ENCODE peak calls at places on chromosome 3, in six cellular contexts. One of them, this sample, is unnamed.

GRCh38 chr3:161531930-161532329 is 35.3 kb downstream of the OTOL1 start:
- DNase-seq in mesenchymal stem cell: no peak
- DNase-seq in H9: no peak
- DNase-seq in IMR-90: no peak
- DNase-seq in neuronal stem cell: no peak
- DNase-seq in trophoblast cell: no peak
- DNase-seq in this sample: no peak

GRCh38 chr3:141767062-141767461 is 3.9 kb downstream of the GRK7 start:
- DNase-seq in IMR-90: no peak
- DNase-seq in H9: no peak
- DNase-seq in neuronal stem cell: no peak
- DNase-seq in mesenchymal stem cell: no peak
- DNase-seq in trophoblast cell: no peak
- DNase-seq in this sample: no peak

GRCh38 chr3:127822166-127822835 is at the start of gene MGLL:
- DNase-seq in trophoblast cell: peak; percentile 89
- DNase-seq in mesenchymal stem cell: peak; percentile 76
- DNase-seq in H9: no peak
- DNase-seq in neuronal stem cell: peak; percentile 23
- DNase-seq in IMR-90: peak; percentile 50
- DNase-seq in this sample: peak; percentile 60

GRCh38 chr3:44030690-44031344 is 210.9 kb upstream of the TOPAZ1 start:
- DNase-seq in mesenchymal stem cell: no peak
- DNase-seq in neuronal stem cell: no peak
- DNase-seq in IMR-90: no peak
- DNase-seq in H9: no peak
- DNase-seq in trophoblast cell: no peak
- DNase-seq in this sample: no peak

GRCh38 chr3:194369522-194370279 is at the start of gene LRRC15:
- DNase-seq in IMR-90: peak; percentile 71
- DNase-seq in mesenchymal stem cell: peak; percentile 81
- DNase-seq in H9: peak; percentile 76
- DNase-seq in trophoblast cell: peak; percentile 85
- DNase-seq in neuronal stem cell: peak; percentile 41
- DNase-seq in this sample: no peak

GRCh38 chr3:128768471-128768870 is 42.5 kb downstream of the RAB7A start:
- DNase-seq in IMR-90: no peak
- DNase-seq in mesenchymal stem cell: no peak
- DNase-seq in trophoblast cell: no peak
- DNase-seq in H9: no peak
- DNase-seq in neuronal stem cell: no peak
- DNase-seq in this sample: no peak

GRCh38 chr3:117885046-117885445 is 1149.6 kb downstream of the IGSF11 start:
- DNase-seq in IMR-90: no peak
- DNase-seq in trophoblast cell: no peak
- DNase-seq in mesenchymal stem cell: no peak
- DNase-seq in H9: no peak
- DNase-seq in neuronal stem cell: no peak
- DNase-seq in this sample: no peak

GRCh38 chr3:194592798-194593752 is 40.1 kb downstream of the TMEM44 start:
- DNase-seq in mesenchymal stem cell: peak; percentile 99
- DNase-seq in IMR-90: peak; percentile 100
- DNase-seq in H9: no peak
- DNase-seq in trophoblast cell: peak; percentile 58
- DNase-seq in neuronal stem cell: no peak
- DNase-seq in this sample: no peak

DNA sequence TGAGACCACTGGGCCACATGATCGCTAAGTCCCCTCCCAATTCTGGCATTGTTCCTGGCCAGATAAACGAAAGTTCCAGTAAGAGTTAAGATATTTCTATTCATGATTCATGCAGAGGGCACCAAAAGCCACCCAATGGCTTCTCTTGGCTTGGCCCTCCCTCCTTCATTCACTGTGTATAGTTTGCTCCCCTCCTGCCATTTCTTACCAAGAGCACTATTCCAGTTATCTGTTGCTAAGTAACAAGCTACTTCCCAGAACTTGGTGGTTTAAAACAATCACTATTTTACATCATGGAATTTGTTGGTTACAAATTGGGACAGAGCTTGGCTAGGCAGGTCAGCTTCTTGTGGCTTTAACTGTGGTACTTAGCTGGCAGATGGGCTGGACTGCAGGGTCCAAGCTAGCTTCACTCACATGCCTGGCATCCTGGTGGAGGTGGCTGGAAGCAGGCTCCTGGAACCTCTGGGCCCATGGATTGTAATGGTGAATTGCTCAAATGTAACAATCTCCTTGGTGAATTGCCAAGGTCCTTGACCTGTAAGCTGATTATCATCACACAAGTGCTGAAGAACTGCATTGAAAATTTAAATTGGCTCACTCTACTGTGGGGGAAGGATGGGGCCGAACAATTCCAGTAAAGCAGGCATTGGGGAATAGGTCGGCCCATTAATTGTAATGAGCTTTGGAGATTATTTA is 16.6 kb downstream of the EAF1 start:
- DNase-seq in neuronal stem cell: no peak
- DNase-seq in mesenchymal stem cell: peak; percentile 23
- DNase-seq in H9: no peak
- DNase-seq in IMR-90: peak; percentile 25
- DNase-seq in trophoblast cell: no peak
- DNase-seq in this sample: no peak
- H3K14ac ChIP-seq in neuronal stem cell: no peak overlapping the region
- H3K14ac ChIP-seq in mesenchymal stem cell: no peak overlapping the region
- H3K14ac ChIP-seq in H9: no peak overlapping the region
- H3K14ac ChIP-seq in IMR-90: no peak overlapping the region
- H3K14ac ChIP-seq in trophoblast cell: no peak overlapping the region
- H3K14ac ChIP-seq in this sample: no peak overlapping the region

GRCh38 chr3:23981955-23982354 is 36.9 kb downstream of the NR1D2 start:
- DNase-seq in IMR-90: no peak
- DNase-seq in H9: peak; percentile 70
- DNase-seq in trophoblast cell: no peak
- DNase-seq in neuronal stem cell: no peak
- DNase-seq in mesenchymal stem cell: no peak
- DNase-seq in this sample: peak; percentile 54

GRCh38 chr3:23981136-23981535 is 36.0 kb downstream of the NR1D2 start:
- DNase-seq in mesenchymal stem cell: no peak
- DNase-seq in neuronal stem cell: no peak
- DNase-seq in H9: no peak
- DNase-seq in trophoblast cell: no peak
- DNase-seq in IMR-90: no peak
- DNase-seq in this sample: no peak

GRCh38 chr3:23984934-23985333 is 39.8 kb downstream of the NR1D2 start:
- DNase-seq in mesenchymal stem cell: no peak
- DNase-seq in IMR-90: no peak
- DNase-seq in neuronal stem cell: no peak
- DNase-seq in trophoblast cell: no peak
- DNase-seq in H9: no peak
- DNase-seq in this sample: no peak

DNA sequence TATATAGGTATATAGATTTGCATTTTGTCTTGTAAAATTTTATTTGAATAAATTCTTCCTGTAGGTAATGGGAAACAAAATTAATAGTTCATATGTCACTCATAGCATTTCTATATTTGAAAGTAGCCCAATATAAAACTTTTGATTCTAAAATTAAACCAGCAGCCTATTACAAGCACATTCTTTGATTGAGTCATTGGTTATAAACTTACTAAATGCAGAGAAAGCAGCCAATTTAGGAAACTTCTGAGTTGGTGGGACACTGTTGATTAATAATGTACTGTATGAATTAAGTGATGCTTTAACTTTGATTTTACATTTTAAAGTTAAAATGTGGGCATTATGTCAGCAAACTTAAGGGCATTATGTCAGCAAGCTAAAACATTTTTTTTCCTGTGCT is 34.5 kb downstream of the NR1D2 start:
- DNase-seq in mesenchymal stem cell: no peak
- DNase-seq in IMR-90: peak; percentile 18
- DNase-seq in H9: no peak
- DNase-seq in neuronal stem cell: no peak
- DNase-seq in trophoblast cell: no peak
- DNase-seq in this sample: no peak
- H3K14ac ChIP-seq in mesenchymal stem cell: no peak overlapping the region
- H3K14ac ChIP-seq in IMR-90: no peak overlapping the region
- H3K14ac ChIP-seq in H9: no peak overlapping the region
- H3K14ac ChIP-seq in neuronal stem cell: no peak overlapping the region
- H3K14ac ChIP-seq in trophoblast cell: no peak overlapping the region
- H3K14ac ChIP-seq in this sample: no peak overlapping the region

GRCh38 chr3:55014081-55014480 is 86.2 kb upstream of the LRTM1 start:
- DNase-seq in H9: no peak
- DNase-seq in neuronal stem cell: no peak
- DNase-seq in mesenchymal stem cell: peak; percentile 7
- DNase-seq in trophoblast cell: no peak
- DNase-seq in IMR-90: peak; percentile 25
- DNase-seq in this sample: no peak
- H3K14ac ChIP-seq in H9: no peak overlapping the region
- H3K14ac ChIP-seq in neuronal stem cell: no peak overlapping the region
- H3K14ac ChIP-seq in mesenchymal stem cell: no peak overlapping the region
- H3K14ac ChIP-seq in trophoblast cell: no peak overlapping the region
- H3K14ac ChIP-seq in IMR-90: no peak overlapping the region
- H3K14ac ChIP-seq in this sample: no peak overlapping the region

GRCh38 chr3:46682156-46682555 is 11.3 kb downstream of the ALS2CL start:
- DNase-seq in H9: no peak
- DNase-seq in trophoblast cell: no peak
- DNase-seq in mesenchymal stem cell: no peak
- DNase-seq in IMR-90: no peak
- DNase-seq in neuronal stem cell: no peak
- DNase-seq in this sample: no peak
- H3K14ac ChIP-seq in H9: no peak overlapping the region
- H3K14ac ChIP-seq in trophoblast cell: no peak overlapping the region
- H3K14ac ChIP-seq in mesenchymal stem cell: no peak overlapping the region
- H3K14ac ChIP-seq in IMR-90: no peak overlapping the region
- H3K14ac ChIP-seq in neuronal stem cell: no peak overlapping the region
- H3K14ac ChIP-seq in this sample: no peak overlapping the region

This sample was measured in H1.